ENCODE peak calls at places on chromosomes 4 and X, in ten cellular contexts. One of them, this sample, is unnamed.

GRCh38 chr4:112888617-112889016 is 160.8 kb upstream of the ANK2 start:
- DNase-seq in type B pancreatic cell: no peak
- DNase-seq in GM12865: no peak
- DNase-seq in endothelial cell: no peak
- DNase-seq in skeletal muscle cell: peak
- DNase-seq in HFFc6: no peak
- DNase-seq in islet precursor cell: no peak
- DNase-seq in activated T-cell treated with anti-CD3 and anti-CD28 coated beads, Interleukin-2, amount 50 U/mL, for 72 hours: no peak
- DNase-seq in CD4-positive, alpha-beta memory T cell: no peak
- DNase-seq in T-cell: no peak
- DNase-seq in this sample: no peak

GRCh38 chrX:9326369-9326768 is 138.5 kb upstream of the TBL1X start:
- DNase-seq in type B pancreatic cell: no peak
- DNase-seq in GM12865: no peak
- DNase-seq in endothelial cell: no peak
- DNase-seq in skeletal muscle cell: no peak
- DNase-seq in HFFc6: peak
- DNase-seq in islet precursor cell: no peak
- DNase-seq in activated T-cell treated with anti-CD3 and anti-CD28 coated beads, Interleukin-2, amount 50 U/mL, for 72 hours: no peak
- DNase-seq in CD4-positive, alpha-beta memory T cell: no peak
- DNase-seq in T-cell: no peak
- DNase-seq in this sample: peak

GRCh38 chr4:38923746-38924145 is 56.1 kb downstream of the FAM114A1 start:
- DNase-seq in type B pancreatic cell: no peak
- DNase-seq in GM12865: no peak
- DNase-seq in endothelial cell: no peak
- DNase-seq in skeletal muscle cell: no peak
- DNase-seq in HFFc6: no peak
- DNase-seq in islet precursor cell: no peak
- DNase-seq in activated T-cell treated with anti-CD3 and anti-CD28 coated beads, Interleukin-2, amount 50 U/mL, for 72 hours: no peak
- DNase-seq in CD4-positive, alpha-beta memory T cell: no peak
- DNase-seq in T-cell: no peak
- DNase-seq in this sample: no peak

GRCh38 chr4:110003401-110004187 is 90.9 kb downstream of the EGF start:
- DNase-seq in type B pancreatic cell: no peak
- DNase-seq in GM12865: no peak
- DNase-seq in endothelial cell: no peak
- DNase-seq in skeletal muscle cell: no peak
- DNase-seq in HFFc6: peak
- DNase-seq in islet precursor cell: peak
- DNase-seq in activated T-cell treated with anti-CD3 and anti-CD28 coated beads, Interleukin-2, amount 50 U/mL, for 72 hours: peak
- DNase-seq in CD4-positive, alpha-beta memory T cell: no peak
- DNase-seq in T-cell: no peak
- DNase-seq in this sample: no peak

GRCh38 chr4:136078971-136079370 is 1453.3 kb downstream of the PCDH18 start:
- DNase-seq in type B pancreatic cell: no peak
- DNase-seq in GM12865: no peak
- DNase-seq in endothelial cell: no peak
- DNase-seq in skeletal muscle cell: peak
- DNase-seq in HFFc6: no peak
- DNase-seq in islet precursor cell: no peak
- DNase-seq in activated T-cell treated with anti-CD3 and anti-CD28 coated beads, Interleukin-2, amount 50 U/mL, for 72 hours: no peak
- DNase-seq in CD4-positive, alpha-beta memory T cell: no peak
- DNase-seq in T-cell: no peak
- DNase-seq in this sample: peak

GRCh38 chr4:84917869-84918600 is 48.5 kb downstream of the WDFY3 start:
- DNase-seq in type B pancreatic cell: no peak
- DNase-seq in GM12865: no peak
- DNase-seq in endothelial cell: no peak
- DNase-seq in skeletal muscle cell: no peak
- DNase-seq in HFFc6: no peak
- DNase-seq in islet precursor cell: no peak
- DNase-seq in activated T-cell treated with anti-CD3 and anti-CD28 coated beads, Interleukin-2, amount 50 U/mL, for 72 hours: no peak
- DNase-seq in CD4-positive, alpha-beta memory T cell: no peak
- DNase-seq in T-cell: no peak
- DNase-seq in this sample: no peak

GRCh38 chr4:32010221-32010620 is 1290.1 kb downstream of the PCDH7 start:
- DNase-seq in type B pancreatic cell: no peak
- DNase-seq in GM12865: no peak
- DNase-seq in endothelial cell: no peak
- DNase-seq in skeletal muscle cell: no peak
- DNase-seq in HFFc6: no peak
- DNase-seq in islet precursor cell: peak
- DNase-seq in activated T-cell treated with anti-CD3 and anti-CD28 coated beads, Interleukin-2, amount 50 U/mL, for 72 hours: no peak
- DNase-seq in CD4-positive, alpha-beta memory T cell: no peak
- DNase-seq in T-cell: no peak
- DNase-seq in this sample: no peak

GRCh38 chrX:138885886-138886285 is 174.4 kb upstream of the FGF13 start:
- DNase-seq in type B pancreatic cell: no peak
- DNase-seq in GM12865: no peak
- DNase-seq in endothelial cell: no peak
- DNase-seq in skeletal muscle cell: no peak
- DNase-seq in HFFc6: no peak
- DNase-seq in islet precursor cell: no peak
- DNase-seq in activated T-cell treated with anti-CD3 and anti-CD28 coated beads, Interleukin-2, amount 50 U/mL, for 72 hours: no peak
- DNase-seq in CD4-positive, alpha-beta memory T cell: no peak
- DNase-seq in T-cell: no peak
- DNase-seq in this sample: no peak

GRCh38 chr4:97548186-97548585 is 595.1 kb downstream of the STPG2 start:
- DNase-seq in type B pancreatic cell: no peak
- DNase-seq in GM12865: peak
- DNase-seq in endothelial cell: no peak
- DNase-seq in skeletal muscle cell: no peak
- DNase-seq in HFFc6: no peak
- DNase-seq in islet precursor cell: no peak
- DNase-seq in activated T-cell treated with anti-CD3 and anti-CD28 coated beads, Interleukin-2, amount 50 U/mL, for 72 hours: no peak
- DNase-seq in CD4-positive, alpha-beta memory T cell: no peak
- DNase-seq in T-cell: no peak
- DNase-seq in this sample: no peak

GRCh38 chr4:71259305-71259704 is 79.5 kb upstream of the SLC4A4 start:
- DNase-seq in type B pancreatic cell: no peak
- DNase-seq in GM12865: no peak
- DNase-seq in endothelial cell: no peak
- DNase-seq in skeletal muscle cell: no peak
- DNase-seq in HFFc6: no peak
- DNase-seq in islet precursor cell: no peak
- DNase-seq in activated T-cell treated with anti-CD3 and anti-CD28 coated beads, Interleukin-2, amount 50 U/mL, for 72 hours: no peak
- DNase-seq in CD4-positive, alpha-beta memory T cell: no peak
- DNase-seq in T-cell: no peak
- DNase-seq in this sample: no peak

GRCh38 chr4:155371432-155372043 is 5.2 kb downstream of the MAP9 start:
- DNase-seq in type B pancreatic cell: no peak
- DNase-seq in GM12865: peak
- DNase-seq in endothelial cell: no peak
- DNase-seq in skeletal muscle cell: no peak
- DNase-seq in HFFc6: no peak
- DNase-seq in islet precursor cell: no peak
- DNase-seq in activated T-cell treated with anti-CD3 and anti-CD28 coated beads, Interleukin-2, amount 50 U/mL, for 72 hours: no peak
- DNase-seq in CD4-positive, alpha-beta memory T cell: no peak
- DNase-seq in T-cell: no peak
- DNase-seq in this sample: no peak

GRCh38 chr4:23717528-23718248 is 172.2 kb downstream of the PPARGC1A start:
- DNase-seq in type B pancreatic cell: no peak
- DNase-seq in GM12865: peak
- DNase-seq in endothelial cell: peak
- DNase-seq in skeletal muscle cell: no peak
- DNase-seq in HFFc6: peak
- DNase-seq in islet precursor cell: no peak
- DNase-seq in activated T-cell treated with anti-CD3 and anti-CD28 coated beads, Interleukin-2, amount 50 U/mL, for 72 hours: no peak
- DNase-seq in CD4-positive, alpha-beta memory T cell: no peak
- DNase-seq in T-cell: no peak
- DNase-seq in this sample: peak

GRCh38 chr4:76601791-76602190 is 166.8 kb downstream of the SHROOM3 start:
- DNase-seq in type B pancreatic cell: no peak
- DNase-seq in GM12865: peak
- DNase-seq in endothelial cell: peak
- DNase-seq in skeletal muscle cell: no peak
- DNase-seq in HFFc6: no peak
- DNase-seq in islet precursor cell: no peak
- DNase-seq in activated T-cell treated with anti-CD3 and anti-CD28 coated beads, Interleukin-2, amount 50 U/mL, for 72 hours: no peak
- DNase-seq in CD4-positive, alpha-beta memory T cell: no peak
- DNase-seq in T-cell: no peak
- DNase-seq in this sample: peak

GRCh38 chr4:47031713-47032404 is 492 bp downstream of the GABRB1 start:
- DNase-seq in type B pancreatic cell: no peak
- DNase-seq in GM12865: peak
- DNase-seq in endothelial cell: no peak
- DNase-seq in skeletal muscle cell: no peak
- DNase-seq in HFFc6: no peak
- DNase-seq in islet precursor cell: no peak
- DNase-seq in activated T-cell treated with anti-CD3 and anti-CD28 coated beads, Interleukin-2, amount 50 U/mL, for 72 hours: peak
- DNase-seq in CD4-positive, alpha-beta memory T cell: no peak
- DNase-seq in T-cell: no peak
- DNase-seq in this sample: peak